ENCODE peak calls at places on chromosomes 5 and 9, in six cellular contexts. One of them, this sample, is unnamed.

GRCh38 chr9:78054180-78054579 is 22.6 kb upstream of the GNAQ start:
- DNase-seq in IMR-90: no peak
- DNase-seq in thyroid gland: no peak
- DNase-seq in right lobe of liver: no peak
- DNase-seq in stomach: no peak
- DNase-seq in A549: no peak
- DNase-seq in this sample: no peak

GRCh38 chr9:123360161-123361085 is 4.4 kb downstream of the CRB2 start:
- DNase-seq in right lobe of liver: no peak
- DNase-seq in thyroid gland: peak
- DNase-seq in stomach: peak
- DNase-seq in A549: no peak
- DNase-seq in IMR-90: no peak
- DNase-seq in this sample: no peak

GRCh38 chr9:136185066-136185465 is 19.9 kb downstream of the LHX3 start:
- DNase-seq in A549: no peak
- DNase-seq in IMR-90: no peak
- DNase-seq in stomach: no peak
- DNase-seq in right lobe of liver: no peak
- DNase-seq in thyroid gland: no peak
- DNase-seq in this sample: no peak

GRCh38 chr5:116543501-116543900 is 31.1 kb downstream of the SEMA6A start:
- DNase-seq in right lobe of liver: no peak
- DNase-seq in IMR-90: no peak
- DNase-seq in thyroid gland: no peak
- DNase-seq in A549: no peak
- DNase-seq in stomach: no peak
- DNase-seq in this sample: no peak

GRCh38 chr5:37875051-37875787 is 35.4 kb upstream of the GDNF start:
- DNase-seq in IMR-90: peak
- DNase-seq in A549: no peak
- DNase-seq in stomach: no peak
- DNase-seq in thyroid gland: no peak
- DNase-seq in right lobe of liver: no peak
- DNase-seq in this sample: no peak

GRCh38 chr5:118233601-118234000 is 754.7 kb downstream of the DTWD2 start:
- DNase-seq in right lobe of liver: no peak
- DNase-seq in IMR-90: no peak
- DNase-seq in stomach: no peak
- DNase-seq in thyroid gland: no peak
- DNase-seq in A549: no peak
- DNase-seq in this sample: no peak

GRCh38 chr5:95760291-95761191 is 29.4 kb downstream of the RHOBTB3 start:
- DNase-seq in IMR-90: peak
- DNase-seq in right lobe of liver: no peak
- DNase-seq in A549: no peak
- DNase-seq in stomach: no peak
- DNase-seq in thyroid gland: no peak
- DNase-seq in this sample: no peak

GRCh38 chr5:56119050-56119449 is 114.1 kb downstream of the ANKRD55 start:
- DNase-seq in stomach: no peak
- DNase-seq in IMR-90: no peak
- DNase-seq in right lobe of liver: no peak
- DNase-seq in A549: no peak
- DNase-seq in thyroid gland: no peak
- DNase-seq in this sample: no peak

GRCh38 chr5:154770111-154770510 is 14.9 kb downstream of the LARP1 start:
- DNase-seq in thyroid gland: no peak
- DNase-seq in A549: no peak
- DNase-seq in right lobe of liver: no peak
- DNase-seq in IMR-90: no peak
- DNase-seq in stomach: no peak
- DNase-seq in this sample: no peak

GRCh38 chr9:93326056-93326455 is 125.4 kb upstream of the FAM120A start:
- DNase-seq in IMR-90: no peak
- DNase-seq in A549: no peak
- DNase-seq in thyroid gland: no peak
- DNase-seq in stomach: no peak
- DNase-seq in right lobe of liver: no peak
- DNase-seq in this sample: no peak

GRCh38 chr9:745761-746414 is 95.6 kb upstream of the DMRT1 start:
- DNase-seq in right lobe of liver: peak
- DNase-seq in A549: no peak
- DNase-seq in thyroid gland: no peak
- DNase-seq in IMR-90: no peak
- DNase-seq in stomach: no peak
- DNase-seq in this sample: no peak

GRCh38 chr9:92669527-92669889 is 423 bp downstream of the IPPK start:
- DNase-seq in IMR-90: no peak
- DNase-seq in stomach: peak
- DNase-seq in A549: peak
- DNase-seq in right lobe of liver: no peak
- DNase-seq in thyroid gland: peak
- DNase-seq in this sample: no peak

GRCh38 chr5:14996997-14997396 is 125.4 kb upstream of the ANKH start:
- DNase-seq in A549: no peak
- DNase-seq in IMR-90: no peak
- DNase-seq in stomach: no peak
- DNase-seq in thyroid gland: no peak
- DNase-seq in right lobe of liver: no peak
- DNase-seq in this sample: no peak

GRCh38 chr5:73393606-73394489 is 54.7 kb downstream of the FOXD1 start:
- DNase-seq in A549: no peak
- DNase-seq in IMR-90: no peak
- DNase-seq in right lobe of liver: no peak
- DNase-seq in thyroid gland: no peak
- DNase-seq in stomach: no peak
- DNase-seq in this sample: no peak

GRCh38 chr9:116190997-116191396 is 37.4 kb downstream of the PAPPA start:
- DNase-seq in IMR-90: peak
- DNase-seq in A549: peak
- DNase-seq in stomach: no peak
- DNase-seq in thyroid gland: no peak
- DNase-seq in right lobe of liver: no peak
- DNase-seq in this sample: no peak

GRCh38 chr5:67971223-67971830 is 244.2 kb upstream of the PIK3R1 start:
- DNase-seq in A549: no peak
- DNase-seq in stomach: no peak
- DNase-seq in thyroid gland: no peak
- DNase-seq in right lobe of liver: peak
- DNase-seq in IMR-90: peak
- DNase-seq in this sample: no peak

GRCh38 chr5:530556-530955 is 6.3 kb upstream of the SLC9A3 start:
- DNase-seq in stomach: no peak
- DNase-seq in thyroid gland: peak
- DNase-seq in A549: no peak
- DNase-seq in right lobe of liver: no peak
- DNase-seq in IMR-90: no peak
- DNase-seq in this sample: peak

GRCh38 chr9:89961616-89962341 is 357.0 kb downstream of the GADD45G start:
- DNase-seq in IMR-90: peak
- DNase-seq in stomach: no peak
- DNase-seq in right lobe of liver: peak
- DNase-seq in thyroid gland: no peak
- DNase-seq in A549: no peak
- DNase-seq in this sample: no peak

GRCh38 chr5:123094919-123095693 is 6.1 kb downstream of the PRDM6 start:
- DNase-seq in right lobe of liver: no peak
- DNase-seq in stomach: no peak
- DNase-seq in thyroid gland: no peak
- DNase-seq in IMR-90: peak
- DNase-seq in A549: no peak
- DNase-seq in this sample: no peak

GRCh38 chr5:179132586-179133355 is 72.6 kb downstream of the ZNF354C start:
- DNase-seq in right lobe of liver: no peak
- DNase-seq in stomach: no peak
- DNase-seq in A549: no peak
- DNase-seq in IMR-90: peak
- DNase-seq in thyroid gland: no peak
- DNase-seq in this sample: no peak

GRCh38 chr9:137269231-137269772 is 8.2 kb upstream of the TOR4A start:
- DNase-seq in stomach: peak
- DNase-seq in IMR-90: peak
- DNase-seq in A549: no peak
- DNase-seq in thyroid gland: no peak
- DNase-seq in right lobe of liver: peak
- DNase-seq in this sample: peak

GRCh38 chr9:121725008-121725795 is 73.8 kb downstream of the DAB2IP start:
- DNase-seq in thyroid gland: peak
- DNase-seq in A549: no peak
- DNase-seq in right lobe of liver: peak
- DNase-seq in IMR-90: peak
- DNase-seq in stomach: peak
- DNase-seq in this sample: peak

GRCh38 chr5:98902733-98903132 is 26.1 kb downstream of the CHD1 start:
- DNase-seq in A549: no peak
- DNase-seq in right lobe of liver: no peak
- DNase-seq in thyroid gland: no peak
- DNase-seq in IMR-90: peak
- DNase-seq in stomach: no peak
- DNase-seq in this sample: no peak

GRCh38 chr5:96687812-96688453 is 25.8 kb downstream of the CAST start:
- DNase-seq in A549: peak
- DNase-seq in stomach: no peak
- DNase-seq in right lobe of liver: no peak
- DNase-seq in thyroid gland: no peak
- DNase-seq in IMR-90: peak
- DNase-seq in this sample: no peak

GRCh38 chr5:116842514-116842924 is 267.9 kb upstream of the SEMA6A start:
- DNase-seq in IMR-90: no peak
- DNase-seq in stomach: no peak
- DNase-seq in right lobe of liver: no peak
- DNase-seq in A549: no peak
- DNase-seq in thyroid gland: no peak
- DNase-seq in this sample: no peak

GRCh38 chr5:154038241-154038603 is 488 bp downstream of the FAM114A2 start:
- DNase-seq in A549: peak
- DNase-seq in right lobe of liver: no peak
- DNase-seq in IMR-90: no peak
- DNase-seq in thyroid gland: peak
- DNase-seq in stomach: no peak
- DNase-seq in this sample: no peak

GRCh38 chr5:160001051-160001450 is 7.9 kb upstream of the TTC1 start:
- DNase-seq in right lobe of liver: no peak
- DNase-seq in IMR-90: no peak
- DNase-seq in thyroid gland: no peak
- DNase-seq in A549: no peak
- DNase-seq in stomach: no peak
- DNase-seq in this sample: no peak

GRCh38 chr9:70525553-70525952 is 111.1 kb upstream of the KLF9 start:
- DNase-seq in right lobe of liver: no peak
- DNase-seq in thyroid gland: no peak
- DNase-seq in IMR-90: peak
- DNase-seq in A549: no peak
- DNase-seq in stomach: no peak
- DNase-seq in this sample: no peak

DNA sequence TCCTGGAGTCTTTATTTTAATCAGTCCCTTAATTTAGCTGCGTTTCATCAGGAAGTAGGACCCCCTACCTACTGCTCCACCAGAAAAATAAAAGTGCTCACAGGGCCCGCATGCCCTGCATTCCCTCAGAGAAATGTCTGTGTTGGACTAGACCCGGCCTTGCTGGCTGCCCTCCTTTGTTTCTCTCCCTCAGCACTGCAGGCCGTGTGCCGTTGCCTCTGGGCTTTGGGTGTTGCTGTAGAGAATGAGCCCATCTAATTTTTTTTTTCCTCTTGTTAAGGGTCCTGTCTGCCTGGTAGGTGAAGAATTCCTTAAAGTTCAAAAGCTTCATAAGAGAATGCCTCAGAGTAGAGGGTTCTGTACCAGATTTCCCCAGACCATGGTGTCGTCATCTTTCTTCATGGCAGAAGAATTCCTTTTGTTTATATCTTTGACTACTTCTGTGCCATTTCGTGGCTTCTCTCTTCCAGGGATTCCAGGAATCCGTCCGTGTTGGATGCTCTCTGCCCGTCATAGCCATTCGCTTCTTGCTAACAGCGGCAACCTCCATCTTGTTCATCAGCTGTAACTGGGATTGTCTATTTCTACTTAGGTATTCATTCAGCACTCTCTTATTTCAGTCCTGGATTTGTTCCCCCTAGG is 49.8 kb upstream of the ANGPTL2 start:
- DNase-seq in thyroid gland: no peak
- DNase-seq in A549: no peak
- DNase-seq in IMR-90: peak
- DNase-seq in stomach: no peak
- DNase-seq in right lobe of liver: no peak
- DNase-seq in this sample: peak
- TF ChIP-seq POLR2A in thyroid gland: no peak
- TF ChIP-seq POLR2A in A549: no peak
- TF ChIP-seq POLR2A in IMR-90: no peak
- TF ChIP-seq POLR2A in stomach: no peak
- TF ChIP-seq POLR2A in right lobe of liver: no peak
- TF ChIP-seq POLR2A in this sample: no peak

GRCh38 chr5:129460951-129461815 is 1.1 kb downstream of the ADAMTS19 start:
- DNase-seq in right lobe of liver: no peak
- DNase-seq in IMR-90: no peak
- DNase-seq in thyroid gland: no peak
- DNase-seq in stomach: peak
- DNase-seq in A549: peak
- DNase-seq in this sample: peak
- TF ChIP-seq CTCF in right lobe of liver: no peak
- TF ChIP-seq CTCF in IMR-90: no peak
- TF ChIP-seq CTCF in thyroid gland: no peak
- TF ChIP-seq CTCF in stomach: no peak
- TF ChIP-seq CTCF in A549: peak
- TF ChIP-seq CTCF in this sample: no peak

DNA sequence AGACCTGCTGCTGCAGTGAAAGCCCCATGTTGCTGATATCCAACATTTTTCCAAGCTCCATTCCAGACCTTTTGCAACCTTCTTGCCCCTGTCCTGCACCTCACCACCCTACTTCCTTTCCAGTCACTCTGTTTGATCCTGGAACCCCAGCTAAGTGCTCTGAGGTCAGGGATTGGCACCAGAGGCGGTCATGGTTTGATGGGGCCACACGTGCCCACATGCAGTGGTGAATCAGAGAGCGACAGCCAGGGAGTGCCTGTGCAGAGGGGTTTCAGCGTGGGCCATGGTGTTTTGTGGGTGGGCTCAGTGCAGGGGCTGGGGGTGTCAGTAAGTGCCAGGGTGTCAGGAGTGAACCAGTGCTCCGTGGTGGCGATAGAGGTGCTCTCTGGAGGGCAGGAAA is 7.2 kb downstream of the TPM2 start:
- DNase-seq in stomach: no peak
- DNase-seq in right lobe of liver: no peak
- DNase-seq in A549: no peak
- DNase-seq in IMR-90: no peak
- DNase-seq in thyroid gland: no peak
- DNase-seq in this sample: no peak
- H3K27ac ChIP-seq in stomach: peak
- H3K27ac ChIP-seq in right lobe of liver: no peak
- H3K27ac ChIP-seq in A549: no peak
- H3K27ac ChIP-seq in IMR-90: peak
- H3K27ac ChIP-seq in thyroid gland: no peak
- H3K27ac ChIP-seq in this sample: no peak

DNA sequence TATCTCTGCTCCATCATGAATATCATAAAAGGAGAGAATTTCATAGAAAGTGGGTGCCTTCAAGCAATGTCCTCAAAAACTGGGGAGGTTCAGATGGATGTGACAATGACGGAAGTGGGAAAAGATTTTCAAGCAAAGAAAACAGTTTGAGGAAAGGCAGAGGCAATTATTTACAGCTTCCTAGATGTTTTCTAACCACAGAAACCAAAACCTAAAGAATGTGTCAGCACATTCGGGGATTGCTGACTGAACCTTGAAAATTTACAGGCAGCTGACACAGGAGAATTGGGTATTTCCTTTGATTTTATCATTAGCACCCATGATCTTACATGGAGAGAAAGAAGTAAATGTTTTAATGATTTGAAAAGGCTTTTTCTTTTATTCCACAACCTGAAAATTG is 369.0 kb downstream of the ACTL7B start:
- DNase-seq in IMR-90: no peak
- DNase-seq in right lobe of liver: no peak
- DNase-seq in stomach: no peak
- DNase-seq in A549: no peak
- DNase-seq in thyroid gland: no peak
- DNase-seq in this sample: no peak
- TF ChIP-seq POLR2A in IMR-90: no peak
- TF ChIP-seq POLR2A in right lobe of liver: no peak
- TF ChIP-seq POLR2A in stomach: no peak
- TF ChIP-seq POLR2A in A549: no peak
- TF ChIP-seq POLR2A in thyroid gland: no peak
- TF ChIP-seq POLR2A in this sample: no peak

This sample was measured in heart left ventricle.